ENCODE peak calls at places on chromosomes 7 and 10, in eight cellular contexts. Z, T, Y, L, P, M, N and U are unnamed samples.

GRCh38 chr10:129932996-129933395 is 31.1 kb downstream of the EBF3 start:
- DNase-seq in Z (no peak), T (no peak), Y (no peak), L (peak), P (no peak), M (no peak), N (no peak), U (peak)

GRCh38 chr7:159209429-159209828 is 64.8 kb upstream of the VIPR2 start:
- DNase-seq in Z (no peak), T (no peak), Y (no peak), L (no peak), P (no peak), M (no peak), N (no peak), U (no peak)

GRCh38 chr10:48651839-48652238 is 32.8 kb upstream of the WDFY4 start:
- DNase-seq in Z (no peak), T (no peak), Y (no peak), L (no peak), P (no peak), M (no peak), N (no peak), U (no peak)

GRCh38 chr7:157502701-157503111 is 165.9 kb downstream of the DNAJB6 start:
- DNase-seq in Z (peak), T (no peak), Y (no peak), L (peak), P (peak), M (peak), N (peak), U (no peak)

GRCh38 chr10:60335708-60336107 is 54.0 kb downstream of the ANK3 start:
- DNase-seq in Z (peak), T (no peak), Y (no peak), L (no peak), P (no peak), M (no peak), N (no peak), U (no peak)

GRCh38 chr7:57176928-57177635 is 44.8 kb upstream of the ZNF479 start:
- DNase-seq in Z (no peak), T (no peak), Y (no peak), L (peak), P (no peak), M (no peak), N (no peak), U (no peak)

GRCh38 chr10:132131581-132132250 is 55.0 kb upstream of the DPYSL4 start:
- DNase-seq in Z (no peak), T (no peak), Y (no peak), L (peak), P (no peak), M (no peak), N (no peak), U (peak)

GRCh38 chr10:86102446-86102845 is 264.1 kb downstream of the GRID1 start:
- DNase-seq in Z (no peak), T (no peak), Y (no peak), L (peak), P (no peak), M (no peak), N (no peak), U (no peak)

GRCh38 chr10:88254091-88254490 is 329.0 kb downstream of the RNLS start:
- DNase-seq in Z (peak), T (peak), Y (no peak), L (no peak), P (peak), M (no peak), N (peak), U (no peak)

GRCh38 chr7:82183633-82184032 is 259.9 kb downstream of the CACNA2D1 start:
- DNase-seq in Z (peak), T (no peak), Y (no peak), L (no peak), P (no peak), M (no peak), N (peak), U (no peak)

GRCh38 chr10:21929070-21929469 is 74.5 kb downstream of the DNAJC1 start:
- DNase-seq in Z (no peak), T (no peak), Y (no peak), L (no peak), P (no peak), M (no peak), N (no peak), U (no peak)

GRCh38 chr10:52639652-52640051 is 132.9 kb downstream of the MBL2 start:
- DNase-seq in Z (peak), T (no peak), Y (no peak), L (no peak), P (no peak), M (no peak), N (no peak), U (no peak)

GRCh38 chr10:110546499-110547105 is 20.9 kb upstream of the SMC3 start:
- DNase-seq in Z (no peak), T (no peak), Y (no peak), L (no peak), P (no peak), M (no peak), N (no peak), U (no peak)

GRCh38 chr10:15627617-15628196 is 92.0 kb downstream of the ITGA8 start:
- DNase-seq in Z (peak), T (no peak), Y (no peak), L (no peak), P (peak), M (no peak), N (peak), U (no peak)

GRCh38 chr10:520402-520787 is 169.1 kb downstream of the DIP2C start:
- DNase-seq in Z (no peak), T (peak), Y (peak), L (peak), P (no peak), M (peak), N (no peak), U (no peak)

GRCh38 chr10:24887855-24888231 is 64.6 kb downstream of the PRTFDC1 start:
- DNase-seq in Z (no peak), T (no peak), Y (no peak), L (no peak), P (no peak), M (no peak), N (no peak), U (no peak)

GRCh38 chr7:73885975-73886798 is 25.2 kb downstream of the TMEM270 start:
- DNase-seq in Z (peak), T (peak), Y (peak), L (no peak), P (peak), M (peak), N (peak), U (no peak)

GRCh38 chr10:120917521-120918250 is 66.5 kb downstream of the WDR11 start:
- DNase-seq in Z (no peak), T (no peak), Y (no peak), L (no peak), P (no peak), M (no peak), N (no peak), U (no peak)

GRCh38 chr10:100928039-100928438 is 15.3 kb downstream of the SLF2 start:
- DNase-seq in Z (no peak), T (no peak), Y (no peak), L (no peak), P (no peak), M (no peak), N (no peak), U (no peak)

GRCh38 chr10:125209591-125210373 is 49.4 kb upstream of the CTBP2 start:
- DNase-seq in Z (no peak), T (no peak), Y (no peak), L (peak), P (no peak), M (no peak), N (peak), U (no peak)

GRCh38 chr10:74854610-74855009 is 28.2 kb downstream of the KAT6B start:
- DNase-seq in Z (no peak), T (no peak), Y (no peak), L (no peak), P (no peak), M (no peak), N (no peak), U (no peak)

GRCh38 chr10:51204691-51205090 is 130.4 kb downstream of the PRKG1 start:
- DNase-seq in Z (no peak), T (no peak), Y (no peak), L (no peak), P (no peak), M (no peak), N (no peak), U (no peak)

GRCh38 chr7:77651544-77652162 is 44.6 kb upstream of the RSBN1L start:
- DNase-seq in Z (peak), T (no peak), Y (peak), L (no peak), P (peak), M (no peak), N (peak), U (no peak)

GRCh38 chr10:1358860-1359598 is 302.8 kb downstream of the WDR37 start:
- DNase-seq in Z (no peak), T (no peak), Y (no peak), L (no peak), P (no peak), M (no peak), N (no peak), U (no peak)

GRCh38 chr10:4457597-4457996 is 368.4 kb upstream of the AKR1E2 start:
- DNase-seq in Z (no peak), T (no peak), Y (no peak), L (no peak), P (no peak), M (no peak), N (no peak), U (peak)

GRCh38 chr7:121369462-121369861 is 26.6 kb downstream of the FAM3C start:
- DNase-seq in Z (peak), T (no peak), Y (no peak), L (no peak), P (no peak), M (no peak), N (peak), U (no peak)

GRCh38 chr7:2638224-2638991 is 6.6 kb downstream of the TTYH3 start:
- DNase-seq in Z (peak), T (peak), Y (no peak), L (peak), P (peak), M (no peak), N (peak), U (no peak)

GRCh38 chr10:31146496-31147219 is 115.0 kb upstream of the ZNF438 start:
- DNase-seq in Z (peak), T (no peak), Y (no peak), L (no peak), P (peak), M (no peak), N (peak), U (no peak)

GRCh38 chr10:131926743-131927595 is 26.2 kb downstream of the PPP2R2D start:
- DNase-seq in Z (no peak), T (no peak), Y (no peak), L (no peak), P (no peak), M (peak), N (no peak), U (no peak)

GRCh38 chr7:80175744-80176143 is 41.1 kb downstream of the GNAI1 start:
- DNase-seq in Z (no peak), T (no peak), Y (no peak), L (no peak), P (no peak), M (no peak), N (no peak), U (no peak)

GRCh38 chr10:102641398-102641797 is 2.9 kb upstream of the TRIM8 start:
- DNase-seq in Z (no peak), T (no peak), Y (no peak), L (no peak), P (no peak), M (no peak), N (no peak), U (no peak)

GRCh38 chr10:66455304-66455703 is 470.5 kb upstream of the LRRTM3 start:
- DNase-seq in Z (no peak), T (no peak), Y (no peak), L (no peak), P (no peak), M (no peak), N (peak), U (no peak)

GRCh38 chr7:117220836-117221235 is 102.0 kb downstream of the WNT2 start:
- DNase-seq in Z (no peak), T (no peak), Y (no peak), L (no peak), P (no peak), M (no peak), N (no peak), U (no peak)

GRCh38 chr10:58807631-58808024 is 295.0 kb downstream of the BICC1 start:
- DNase-seq in Z (peak), T (no peak), Y (no peak), L (no peak), P (no peak), M (no peak), N (no peak), U (no peak)
- TF ChIP-seq CTCF in Z (no peak), T (no peak), Y (no peak), L (no peak), P (no peak), M (no peak), N (no peak), U (no peak)

DNA sequence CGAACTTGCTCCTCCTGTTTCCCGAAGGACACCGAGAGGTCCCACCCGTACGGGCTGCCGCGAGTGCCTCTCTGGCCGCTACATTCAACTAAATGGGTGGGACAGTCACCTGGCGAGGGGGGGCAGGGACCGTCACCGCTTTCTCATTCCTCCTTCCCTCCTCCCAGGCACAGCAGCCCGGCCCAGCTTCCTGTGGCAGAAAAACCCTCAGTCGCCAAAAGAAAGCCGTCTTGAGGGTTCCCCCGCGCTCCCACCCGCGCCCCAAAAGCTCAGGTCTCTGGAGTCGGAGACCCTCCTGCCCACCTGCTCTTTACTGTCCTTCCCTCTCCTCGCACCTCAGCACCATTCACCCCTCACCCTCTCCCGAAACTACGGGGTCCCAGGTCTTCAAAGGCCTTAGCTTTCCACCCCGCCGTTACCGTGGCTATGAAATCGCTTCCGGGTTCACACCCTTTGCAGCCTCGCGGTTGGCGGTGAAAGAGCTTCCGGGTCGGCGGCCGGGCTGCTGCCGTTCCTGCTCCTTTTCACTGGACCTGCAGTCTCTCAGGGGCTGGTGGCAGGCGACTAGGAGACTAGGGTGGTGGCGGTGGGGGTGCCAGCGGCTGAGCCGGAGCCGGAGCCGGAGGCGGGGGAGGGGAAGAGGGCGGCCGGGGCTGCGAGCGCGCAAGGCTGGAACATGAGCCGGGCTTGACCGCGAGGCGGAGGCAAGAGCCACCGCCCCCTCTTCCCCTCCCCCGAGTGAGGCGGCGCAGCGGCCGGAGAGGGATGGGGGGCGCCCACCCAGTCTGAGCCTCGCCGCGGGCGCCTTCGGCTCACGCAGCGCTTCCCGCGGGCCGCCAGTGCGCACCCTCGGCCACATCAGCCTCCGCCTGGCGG is at the start of the genes ANKIB1 and KRIT1:
- DNase-seq in Z (peak), T (peak), Y (peak), L (peak), P (peak), M (peak), N (peak), U (peak)
- TF ChIP-seq CTCF in Z (peak), T (no peak), Y (peak), L (peak), P (no peak), M (peak), N (peak), U (no peak)

DNA sequence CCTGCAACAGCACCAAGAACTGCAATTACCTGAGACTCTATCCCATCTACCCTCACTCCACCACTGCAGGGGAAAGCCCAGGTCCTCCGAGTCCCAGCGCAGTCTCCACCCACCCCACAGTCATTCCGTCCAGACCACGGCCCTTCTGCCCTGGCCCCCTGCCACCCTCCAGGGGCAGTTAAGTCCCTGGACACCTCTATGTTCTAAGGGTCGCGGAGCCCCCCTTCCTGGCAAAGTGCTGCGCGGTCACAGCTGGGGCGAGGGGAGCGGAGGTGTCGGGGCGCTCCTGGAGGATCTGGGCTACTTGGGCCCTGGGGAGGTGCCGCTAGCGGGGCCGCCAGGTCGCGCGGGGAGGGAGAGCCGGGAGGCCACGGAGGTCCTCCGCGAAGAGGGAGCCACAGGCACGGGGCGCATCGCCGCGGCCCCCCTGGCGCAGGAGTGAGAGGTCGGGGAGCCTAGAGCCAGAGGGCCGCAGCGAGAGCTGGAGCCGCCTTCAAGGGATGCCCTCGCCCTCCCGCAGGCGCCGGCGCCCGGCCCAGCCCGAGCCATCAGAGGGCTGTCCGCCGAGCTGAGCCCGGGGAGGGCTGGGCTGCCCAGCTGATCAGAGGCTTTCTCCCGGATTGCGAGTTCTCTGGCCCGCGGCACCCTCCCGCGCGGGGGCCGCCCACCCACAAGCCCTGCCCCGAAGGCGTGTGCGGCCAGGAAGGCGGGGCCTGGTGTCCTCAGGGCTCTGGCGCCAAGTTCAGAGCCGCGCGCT is 4.2 kb upstream of the ANTXRL start:
- DNase-seq in Z (peak), T (peak), Y (peak), L (peak), P (peak), M (peak), N (peak), U (peak)
- TF ChIP-seq CTCF in Z (no peak), T (no peak), Y (no peak), L (no peak), P (no peak), M (no peak), N (no peak), U (no peak)

DNA sequence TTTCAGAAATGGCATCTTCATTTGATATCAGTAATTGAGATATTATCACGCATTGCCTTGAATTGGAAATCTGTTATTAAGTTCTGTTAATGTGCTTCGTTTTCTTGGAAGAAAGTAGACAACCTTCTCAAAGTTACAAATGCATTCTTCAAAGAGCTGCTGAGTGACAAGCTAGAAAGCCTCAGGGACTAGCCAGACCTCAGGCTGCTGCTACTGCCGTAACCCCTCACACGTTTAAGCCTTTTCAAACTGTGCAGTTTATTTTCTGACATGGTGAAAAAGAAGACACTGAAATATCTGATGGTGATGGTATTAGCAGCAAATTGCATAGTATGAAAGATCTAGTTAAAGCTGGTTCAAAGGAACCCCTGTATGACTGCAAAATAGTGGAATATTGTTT is 431.6 kb downstream of the PLXDC2 start:
- DNase-seq in Z (no peak), T (no peak), Y (no peak), L (no peak), P (no peak), M (no peak), N (no peak), U (no peak)
- TF ChIP-seq CTCF in Z (no peak), T (no peak), Y (no peak), L (no peak), P (no peak), M (no peak), N (no peak), U (no peak)

GRCh38 chr7:94228223-94228622 is 166.5 kb upstream of the COL1A2 start:
- DNase-seq in Z (no peak), T (no peak), Y (no peak), L (no peak), P (no peak), M (no peak), N (no peak), U (no peak)
- TF ChIP-seq CTCF in Z (no peak), T (no peak), Y (no peak), L (no peak), P (no peak), M (no peak), N (no peak), U (no peak)